ENCODE peak calls at places on chromosomes 5 and 9, in four cellular contexts. K is GM03348, M is non-pigmented ciliary epithelial cell, G is GM12891. W is an unnamed sample.

GRCh38 chr9:99059074-99059894 is 45.6 kb upstream of the TGFBR1 start:
- DNase-seq in G (peak; percentile 43), M (no peak), K (peak; percentile 31), W (no peak)

GRCh38 chr5:72106922-72107873 is at the start of gene MAP1B:
- DNase-seq in G (peak; percentile 25), K (peak; percentile 86), M (no peak), W (peak; percentile 66)

GRCh38 chr9:130981761-130982147 is 27.2 kb upstream of the LAMC3 start:
- DNase-seq in M (no peak), K (no peak), G (no peak), W (no peak)

GRCh38 chr5:141149812-141150211 is at the start of gene PCDHB6:
- DNase-seq in K (peak; percentile 58), G (no peak), M (no peak), W (no peak)

GRCh38 chr9:134390537-134390936 is 64.3 kb downstream of the RXRA start:
- DNase-seq in K (no peak), M (no peak), G (peak; percentile 80), W (no peak)

GRCh38 chr5:119336262-119336661 is 19.6 kb upstream of the TNFAIP8 start:
- DNase-seq in G (no peak), M (no peak), K (no peak), W (no peak)

GRCh38 chr5:122078116-122078865 is at the start of gene LOX:
- DNase-seq in K (peak; percentile 93), G (no peak), M (peak; percentile 95), W (no peak)

GRCh38 chr5:36756848-36757247 is 119.7 kb upstream of the NIPBL start:
- DNase-seq in K (no peak), G (no peak), M (no peak), W (no peak)

GRCh38 chr5:57911466-57911865 is 428.9 kb upstream of the ACTBL2 start:
- DNase-seq in M (no peak), K (no peak), G (no peak), W (no peak)

GRCh38 chr5:169164481-169164925 is 136.4 kb downstream of the SLIT3 start:
- DNase-seq in G (no peak), M (no peak), K (peak; percentile 72), W (no peak)

GRCh38 chr9:91186311-91187101 is 175.2 kb downstream of the AUH start:
- DNase-seq in M (no peak), K (no peak), G (no peak), W (no peak)

GRCh38 chr5:102998224-102998623 is 121.7 kb downstream of the GIN1 start:
- DNase-seq in K (no peak), G (no peak), M (no peak), W (no peak)

GRCh38 chr5:117084052-117084451 is 509.4 kb upstream of the SEMA6A start:
- DNase-seq in G (no peak), K (no peak), M (no peak), W (no peak)

GRCh38 chr5:80569086-80569960 is 757 bp downstream of the ANKRD34B start:
- DNase-seq in M (no peak), G (peak; percentile 40), K (peak; percentile 13), W (no peak)

GRCh38 chr5:14268236-14268701 is 125.1 kb downstream of the TRIO start:
- DNase-seq in K (peak; percentile 64), M (peak; percentile 70), G (no peak), W (no peak)

GRCh38 chr5:115586525-115587146 is 15.6 kb downstream of the TICAM2 start:
- DNase-seq in K (peak; percentile 41), G (no peak), M (no peak), W (no peak)

GRCh38 chr5:63213256-63213655 is 634.6 kb downstream of the LRRC70 start:
- DNase-seq in M (no peak), K (no peak), G (no peak), W (no peak)

GRCh38 chr5:115098041-115098702 is 71.5 kb downstream of the TRIM36 start:
- DNase-seq in M (peak; percentile 26), K (peak; percentile 73), G (peak; percentile 26), W (no peak)

GRCh38 chr9:77647659-77648457 is at the start of gene GNA14:
- DNase-seq in K (peak; percentile 42), M (no peak), G (peak; percentile 11), W (no peak)

GRCh38 chr9:2560175-2560574 is 61.4 kb upstream of the VLDLR start:
- DNase-seq in G (no peak), K (no peak), M (no peak), W (no peak)

GRCh38 chr9:95024097-95024671 is 293.3 kb downstream of the FANCC start:
- DNase-seq in M (no peak), K (no peak), G (no peak), W (no peak)

GRCh38 chr5:172150514-172151425 is 37.3 kb downstream of the STK10 start:
- DNase-seq in G (peak; percentile 46), K (no peak), M (no peak), W (no peak)

W was measured in D721Med.